ENCODE peak calls at places on chromosomes 12 and 14, in seven cellular contexts. J is bronchial epithelial cell, Y is right atrium auricular region, Z is colonic mucosa, E is neural progenitor cell, F is glutamatergic neuron, N is BJ. X is an unnamed sample.

GRCh38 chr14:71555654-71556559 is 376.3 kb upstream of the RGS6 start:
- DNase-seq in F (no peak), Z (peak; percentile 58), Y (no peak), J (peak; percentile 69), E (no peak), N (no peak), X (peak; percentile 74)

GRCh38 chr12:123233505-123234299 is 466 bp downstream of the MTRFR start:
- DNase-seq in F (no peak), Y (no peak), Z (no peak), E (peak; percentile 11), N (no peak), J (no peak), X (no peak)

GRCh38 chr14:72663076-72663487 is 230.8 kb downstream of the DPF3 start:
- DNase-seq in F (no peak), Z (no peak), N (no peak), E (no peak), J (no peak), Y (no peak), X (no peak)

GRCh38 chr14:87615822-87616679 is 376.9 kb downstream of the GALC start:
- DNase-seq in F (peak; percentile 75), Z (peak; percentile 29), Y (no peak), E (peak; percentile 80), N (no peak), J (peak; percentile 45), X (peak; percentile 73)

GRCh38 chr14:57401501-57401900 is 11.1 kb downstream of the NAA30 start:
- DNase-seq in Y (no peak), N (no peak), J (no peak), F (no peak), E (no peak), Z (no peak), X (no peak)

GRCh38 chr12:30796891-30797371 is 42.2 kb upstream of the CAPRIN2 start:
- DNase-seq in N (no peak), Z (no peak), F (peak; percentile 26), J (peak; percentile 42), Y (no peak), E (peak; percentile 44), X (peak; percentile 54)

GRCh38 chr12:117360222-117360550 is 1.2 kb downstream of the NOS1 start:
- DNase-seq in Y (no peak), J (no peak), N (no peak), E (peak; percentile 47), Z (no peak), F (peak; percentile 24), X (no peak)

GRCh38 chr12:57815177-57816000 is 3.1 kb downstream of the AVIL start:
- DNase-seq in E (peak; percentile 58), F (no peak), Z (no peak), Y (no peak), N (no peak), J (peak; percentile 12), X (no peak)

GRCh38 chr14:58662759-58663158 is 25.0 kb downstream of the DACT1 start:
- DNase-seq in F (no peak), Z (no peak), Y (no peak), N (no peak), E (no peak), J (no peak), X (no peak)

GRCh38 chr12:13100610-13100881 is 2.9 kb downstream of the GSG1 start:
- DNase-seq in Z (no peak), N (no peak), F (no peak), Y (no peak), J (no peak), E (no peak), X (no peak)

GRCh38 chr12:10354502-10354901 is 35.3 kb downstream of the KLRK1 start:
- DNase-seq in Z (no peak), F (no peak), E (no peak), Y (no peak), J (peak; percentile 22), N (no peak), X (peak; percentile 63)

GRCh38 chr12:49295087-49296001 is at the start of gene PRPH:
- DNase-seq in Y (no peak), E (peak; percentile 65), Z (no peak), F (peak; percentile 85), N (no peak), J (no peak), X (no peak)

GRCh38 chr14:88078525-88078924 is 73.6 kb downstream of the GPR65 start:
- DNase-seq in F (no peak), E (peak; percentile 5), J (no peak), Y (no peak), Z (no peak), N (no peak), X (no peak)

GRCh38 chr14:35374273-35374681 is 30.3 kb downstream of the NFKBIA start:
- DNase-seq in N (peak; percentile 96), E (no peak), J (peak; percentile 99), F (no peak), Z (peak; percentile 45), Y (peak; percentile 79), X (peak; percentile 99)

GRCh38 chr14:68215628-68216027 is 396.0 kb downstream of the RAD51B start:
- DNase-seq in F (no peak), J (no peak), E (no peak), Z (no peak), Y (no peak), N (no peak), X (no peak)

GRCh38 chr12:80553316-80553715 is 109.3 kb downstream of the PTPRQ start:
- DNase-seq in Y (no peak), F (no peak), E (no peak), N (peak; percentile 58), Z (no peak), J (peak; percentile 83), X (peak; percentile 64)

GRCh38 chr14:51394391-51394790 is 154.3 kb downstream of the TMX1 start:
- DNase-seq in J (no peak), F (no peak), Y (no peak), E (no peak), N (peak; percentile 80), Z (no peak), X (no peak)

GRCh38 chr12:5889381-5890047 is 55.5 kb downstream of the ANO2 start:
- DNase-seq in E (no peak), J (no peak), Y (peak; percentile 42), N (no peak), Z (no peak), F (peak; percentile 43), X (no peak)

GRCh38 chr14:102722646-102723045 is 54.6 kb upstream of the TRAF3 start:
- DNase-seq in F (no peak), Z (no peak), N (no peak), J (no peak), E (no peak), Y (no peak), X (no peak)

GRCh38 chr12:89016970-89017778 is 335.1 kb downstream of the DUSP6 start:
- DNase-seq in E (peak; percentile 83), Z (peak; percentile 42), N (peak; percentile 28), F (no peak), J (peak; percentile 73), Y (no peak), X (peak; percentile 85)

GRCh38 chr14:68703093-68703492 is 89.8 kb downstream of the ZFP36L1 start:
- DNase-seq in Y (no peak), Z (no peak), J (peak; percentile 92), N (no peak), F (no peak), E (no peak), X (peak; percentile 91)

GRCh38 chr12:14111230-14111865 is 129.9 kb upstream of the GRIN2B start:
- DNase-seq in J (no peak), Y (no peak), E (peak; percentile 51), Z (no peak), N (no peak), F (no peak), X (peak; percentile 12)
- TF ChIP-seq CTCF in J (peak; percentile 5), Y (no peak), E (peak; percentile 55), Z (no peak), N (no peak), F (no peak), X (no peak)

DNA sequence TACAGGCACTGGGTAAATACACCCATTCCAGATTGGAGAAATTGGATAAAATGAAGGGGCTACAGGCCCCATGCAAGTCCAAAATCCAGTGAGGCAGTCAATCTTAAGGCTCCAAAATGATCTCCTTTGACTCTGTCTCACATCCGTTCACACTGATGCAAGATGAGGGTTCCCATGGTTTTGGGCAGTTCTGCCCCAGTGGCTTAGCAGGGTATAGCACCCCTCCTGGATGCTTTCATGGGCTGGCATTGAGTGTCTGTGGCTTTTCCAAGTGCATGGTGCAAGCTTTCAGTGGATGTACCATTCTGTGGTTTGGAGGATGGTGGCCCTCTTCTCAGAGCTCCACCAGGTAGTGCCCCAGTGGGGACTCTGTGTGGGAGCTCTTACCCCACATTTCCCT is 427.2 kb downstream of the TRHDE start:
- DNase-seq in F (no peak), Z (no peak), J (no peak), N (no peak), Y (no peak), E (no peak), X (no peak)
- TF ChIP-seq CTCF in F (no peak), Z (no peak), J (no peak), N (no peak), Y (no peak), E (no peak), X (no peak)

DNA sequence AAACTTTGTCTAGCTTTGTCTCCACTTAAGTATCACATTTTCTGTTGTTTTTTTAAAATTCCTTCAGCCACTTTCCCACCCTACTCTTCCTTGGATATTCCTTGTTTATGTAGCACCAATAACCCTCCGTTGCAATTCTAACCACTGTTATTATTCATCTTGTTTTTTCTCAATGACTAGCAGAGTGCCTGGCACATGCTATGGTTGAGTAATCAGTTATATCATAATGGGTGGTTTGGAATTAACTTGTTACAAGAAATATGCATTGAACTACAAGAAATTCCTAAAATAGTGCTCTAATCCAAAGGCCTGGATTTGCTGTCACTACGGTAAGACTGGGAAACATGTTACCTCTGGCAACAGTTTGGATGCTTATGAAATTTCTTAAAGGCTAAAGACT is 756.6 kb downstream of the NOVA1 start:
- DNase-seq in N (no peak), F (no peak), J (peak; percentile 3), E (no peak), Y (no peak), Z (no peak), X (no peak)
- TF ChIP-seq CTCF in N (no peak), F (no peak), J (no peak), E (no peak), Y (no peak), Z (no peak), X (no peak)

DNA sequence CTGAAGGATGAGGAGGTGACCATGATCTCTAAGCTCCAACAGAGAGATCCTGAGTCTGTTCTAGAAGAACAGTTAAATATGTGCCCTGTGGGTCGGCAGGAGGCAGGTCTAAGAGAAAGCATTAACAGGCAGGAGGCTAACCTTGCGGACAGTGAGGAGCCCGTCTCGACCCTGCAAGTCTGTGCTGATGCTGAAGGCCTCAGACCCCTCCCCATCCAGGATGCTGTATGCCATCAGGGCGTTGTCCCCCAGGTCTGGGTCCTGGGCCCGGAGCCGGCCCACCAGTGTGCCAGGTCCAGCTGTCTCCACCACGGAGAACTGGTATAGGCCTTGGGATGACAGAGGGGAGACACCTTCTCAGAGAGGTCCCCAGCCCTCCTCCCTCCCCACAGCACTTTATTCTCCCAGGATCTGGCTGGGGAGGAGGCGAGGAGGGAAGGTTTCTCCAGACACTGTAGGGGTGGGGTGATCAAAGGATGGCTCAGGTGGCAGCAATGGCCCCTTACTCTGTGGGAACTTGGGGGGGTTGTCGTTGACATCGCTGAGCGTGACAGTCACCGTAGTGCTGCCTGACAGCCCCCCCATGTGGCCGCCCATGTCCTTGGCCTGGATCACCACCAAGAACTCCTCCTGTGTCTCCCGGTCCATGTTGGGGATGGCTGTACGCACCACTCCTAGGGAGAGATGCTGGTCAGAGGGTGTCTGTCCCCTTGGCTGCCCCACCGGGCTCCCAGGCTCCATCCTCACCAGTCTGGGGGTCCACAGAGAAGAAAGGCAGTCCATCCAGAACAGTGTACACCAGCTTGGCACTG is 3.1 kb downstream of the CDH24 start:
- DNase-seq in F (peak; percentile 62), Z (no peak), E (peak; percentile 39), J (no peak), N (no peak), Y (no peak), X (no peak)
- TF ChIP-seq CTCF in F (no peak), Z (no peak), E (peak; percentile 37), J (no peak), N (peak; percentile 30), Y (no peak), X (no peak)

X was measured in MCF 10A.